ENCODE peak calls at places on chromosomes 16 and 17, in ten cellular contexts. P is spleen, R is HAP-1, A is adrenal gland, T is heart left ventricle, U is adipocyte, K is transverse colon, E is heart right ventricle, W is body of pancreas, S is GM23248. M is an unnamed sample. For H3K4me1, the result is how much of the 10 kb centered on the place peaks cover.

GRCh38 chr17:82832411-82832810 is 7.4 kb downstream of the ZNF750 start:
- DNase-seq in P (peak), R (no peak), A (no peak), T (no peak), U (no peak), K (no peak), E (no peak), W (no peak), S (no peak), M (no peak)

GRCh38 chr16:31273676-31274075 is 13.9 kb downstream of the ITGAM start:
- DNase-seq in P (peak), R (no peak), A (no peak), T (no peak), U (no peak), K (no peak), E (no peak), W (no peak), S (peak), M (no peak)

GRCh38 chr16:82769845-82770244 is 143.1 kb downstream of the CDH13 start:
- DNase-seq in P (no peak), R (no peak), A (no peak), T (peak), U (no peak), K (no peak), E (peak), W (no peak), S (no peak), M (no peak)

GRCh38 chr17:19641687-19642372 is 6.7 kb upstream of the ALDH3A2 start:
- DNase-seq in P (no peak), R (no peak), A (no peak), T (no peak), U (no peak), K (no peak), E (no peak), W (no peak), S (no peak), M (no peak)

GRCh38 chr16:26365555-26365954 is 673.8 kb downstream of the HS3ST4 start:
- DNase-seq in P (no peak), R (no peak), A (no peak), T (no peak), U (no peak), K (no peak), E (no peak), W (no peak), S (no peak), M (no peak)

GRCh38 chr17:39838784-39839183 is 25.3 kb downstream of the IKZF3 start:
- DNase-seq in P (no peak), R (no peak), A (no peak), T (no peak), U (no peak), K (no peak), E (no peak), W (no peak), S (no peak), M (no peak)

GRCh38 chr16:71933913-71934696 is 38.8 kb downstream of the IST1 start:
- DNase-seq in P (no peak), R (no peak), A (no peak), T (no peak), U (peak), K (no peak), E (no peak), W (no peak), S (peak), M (no peak)

GRCh38 chr17:17462048-17462824 is 14.6 kb upstream of the MED9 start:
- DNase-seq in P (no peak), R (no peak), A (no peak), T (no peak), U (no peak), K (peak), E (no peak), W (no peak), S (no peak), M (no peak)

GRCh38 chr17:51748749-51749604 is 409.5 kb downstream of the CA10 start:
- DNase-seq in P (no peak), R (no peak), A (no peak), T (no peak), U (no peak), K (no peak), E (no peak), W (no peak), S (no peak), M (no peak)

GRCh38 chr17:38873646-38874380 is 4.0 kb downstream of the LASP1 start:
- DNase-seq in P (peak), R (no peak), A (no peak), T (no peak), U (no peak), K (peak), E (no peak), W (no peak), S (peak), M (no peak)

GRCh38 chr17:75807861-75808260 is 23.3 kb downstream of the UNK start:
- DNase-seq in P (peak), R (no peak), A (no peak), T (no peak), U (no peak), K (no peak), E (no peak), W (no peak), S (no peak), M (no peak)

GRCh38 chr17:70021726-70022125 is 53.3 kb upstream of the KCNJ16 start:
- DNase-seq in P (no peak), R (no peak), A (no peak), T (no peak), U (no peak), K (no peak), E (no peak), W (no peak), S (peak), M (no peak)

GRCh38 chr16:55331648-55332185 is 7.7 kb downstream of the IRX6 start:
- DNase-seq in P (no peak), R (no peak), A (no peak), T (no peak), U (no peak), K (no peak), E (no peak), W (no peak), S (no peak), M (no peak)

GRCh38 chr17:44376124-44376523 is 12.5 kb upstream of the FAM171A2 start:
- DNase-seq in P (no peak), R (no peak), A (no peak), T (peak), U (peak), K (no peak), E (peak), W (no peak), S (peak), M (no peak)

GRCh38 chr16:31428277-31428597 is at the start of gene COX6A2:
- DNase-seq in P (no peak), R (no peak), A (no peak), T (peak), U (no peak), K (no peak), E (peak), W (no peak), S (no peak), M (no peak)

GRCh38 chr17:41178341-41178740 is 320 bp upstream of the KRTAP4-2 start:
- DNase-seq in P (no peak), R (no peak), A (no peak), T (no peak), U (peak), K (no peak), E (no peak), W (no peak), S (peak), M (no peak)

GRCh38 chr16:12899529-12900168 is 1.7 kb upstream of the SHISA9 start:
- DNase-seq in P (no peak), R (no peak), A (no peak), T (no peak), U (no peak), K (no peak), E (no peak), W (no peak), S (no peak), M (no peak)

GRCh38 chr17:70040336-70040735 is 34.7 kb upstream of the KCNJ16 start:
- DNase-seq in P (no peak), R (no peak), A (no peak), T (no peak), U (no peak), K (no peak), E (no peak), W (no peak), S (peak), M (no peak)

GRCh38 chr17:32503251-32504165 is 16.7 kb downstream of the CDK5R1 start:
- DNase-seq in P (peak), R (no peak), A (no peak), T (no peak), U (no peak), K (peak), E (no peak), W (no peak), S (peak), M (peak)

GRCh38 chr16:11783319-11784047 is 13.6 kb downstream of the ZC3H7A start:
- DNase-seq in P (no peak), R (no peak), A (no peak), T (no peak), U (peak), K (no peak), E (no peak), W (no peak), S (peak), M (peak)

GRCh38 chr17:17760872-17761550 is 75.8 kb downstream of the SREBF1 start:
- DNase-seq in P (no peak), R (no peak), A (no peak), T (no peak), U (no peak), K (no peak), E (no peak), W (no peak), S (no peak), M (no peak)

GRCh38 chr17:77963441-77963840 is 4.9 kb downstream of the TNRC6C start:
- DNase-seq in P (no peak), R (peak), A (peak), T (peak), U (peak), K (peak), E (peak), W (peak), S (peak), M (no peak)

GRCh38 chr17:17938388-17939107 is 33.7 kb downstream of the TOM1L2 start:
- DNase-seq in P (no peak), R (no peak), A (no peak), T (no peak), U (no peak), K (peak), E (no peak), W (no peak), S (no peak), M (peak)

GRCh38 chr17:9240659-9241370 is 219.5 kb downstream of the NTN1 start:
- DNase-seq in P (no peak), R (no peak), A (peak), T (peak), U (peak), K (peak), E (peak), W (peak), S (peak), M (no peak)

GRCh38 chr16:89104930-89105571 is 11.4 kb downstream of the ACSF3 start:
- DNase-seq in P (peak), R (no peak), A (no peak), T (no peak), U (no peak), K (no peak), E (no peak), W (no peak), S (no peak), M (no peak)

GRCh38 chr17:59001158-59001814 is 105.4 kb downstream of the TRIM37 start:
- DNase-seq in P (peak), R (peak), A (peak), T (peak), U (peak), K (peak), E (peak), W (peak), S (peak), M (no peak)

GRCh38 chr17:61491981-61492380 is 39.8 kb downstream of the TBX4 start:
- DNase-seq in P (no peak), R (no peak), A (no peak), T (no peak), U (no peak), K (no peak), E (no peak), W (no peak), S (no peak), M (no peak)

GRCh38 chr17:45256114-45256966 is 5.6 kb downstream of the SPATA32 start:
- DNase-seq in P (no peak), R (no peak), A (no peak), T (no peak), U (no peak), K (no peak), E (no peak), W (no peak), S (no peak), M (peak)

GRCh38 chr17:21252289-21252874 is 828 bp downstream of the NATD1 start:
- DNase-seq in P (peak), R (no peak), A (no peak), T (no peak), U (no peak), K (no peak), E (no peak), W (no peak), S (peak), M (no peak)

GRCh38 chr17:36936455-36936934 is 780 bp upstream of the LHX1 start:
- DNase-seq in P (no peak), R (peak), A (no peak), T (no peak), U (no peak), K (no peak), E (no peak), W (no peak), S (no peak), M (no peak)

GRCh38 chr16:82755570-82756282 is 129.0 kb downstream of the CDH13 start:
- DNase-seq in P (no peak), R (no peak), A (no peak), T (no peak), U (no peak), K (no peak), E (no peak), W (no peak), S (peak), M (no peak)

GRCh38 chr16:81553814-81554675 is 109.4 kb downstream of the CMIP start:
- DNase-seq in P (peak), R (no peak), A (no peak), T (no peak), U (no peak), K (no peak), E (no peak), W (peak), S (no peak), M (no peak)

GRCh38 chr16:84511180-84511800 is 6.8 kb upstream of the MEAK7 start:
- DNase-seq in P (peak), R (peak), A (peak), T (peak), U (peak), K (peak), E (peak), W (peak), S (peak), M (peak)

GRCh38 chr16:84508502-84508901 is 4.0 kb upstream of the MEAK7 start:
- DNase-seq in P (no peak), R (no peak), A (no peak), T (no peak), U (no peak), K (no peak), E (no peak), W (peak), S (no peak), M (no peak)

GRCh38 chr16:84507011-84507982 is 2.8 kb upstream of the MEAK7 start:
- DNase-seq in P (peak), R (no peak), A (no peak), T (no peak), U (no peak), K (peak), E (no peak), W (no peak), S (peak), M (no peak)

GRCh38 chr16:84511821-84512220 is 7.4 kb upstream of the MEAK7 start:
- DNase-seq in P (no peak), R (no peak), A (no peak), T (no peak), U (no peak), K (no peak), E (no peak), W (peak), S (no peak), M (no peak)

GRCh38 chr16:84509032-84509950 is 4.8 kb upstream of the MEAK7 start:
- DNase-seq in P (no peak), R (no peak), A (no peak), T (no peak), U (no peak), K (no peak), E (no peak), W (peak), S (no peak), M (no peak)
- H3K4me1 ChIP-seq in P (under half), R (under half), A (under half), T (under half), U (under half), K (under half), E (under half), W (under half), S (under half), M (under half)

GRCh38 chr16:85567101-85567866 is 45.8 kb upstream of the GSE1 start:
- DNase-seq in P (no peak), R (no peak), A (no peak), T (no peak), U (no peak), K (peak), E (no peak), W (no peak), S (no peak), M (no peak)
- H3K4me1 ChIP-seq in P (half or more), R (under half), A (under half), T (under half), U (under half), K (under half), E (under half), W (half or more), S (under half), M (under half)

GRCh38 chr17:49390548-49391324 is 23.9 kb downstream of the PHB1 start:
- DNase-seq in P (peak), R (no peak), A (no peak), T (peak), U (no peak), K (peak), E (no peak), W (no peak), S (no peak), M (no peak)

GRCh38 chr17:49387374-49388289 is 25.6 kb upstream of the ZNF652 start:
- DNase-seq in P (no peak), R (no peak), A (no peak), T (no peak), U (no peak), K (no peak), E (no peak), W (no peak), S (no peak), M (peak)

GRCh38 chr17:49388290-49388640 is 26.2 kb upstream of the ZNF652 start:
- DNase-seq in P (no peak), R (no peak), A (no peak), T (no peak), U (no peak), K (peak), E (no peak), W (no peak), S (no peak), M (peak)

GRCh38 chr17:49386373-49386772 is 24.3 kb upstream of the ZNF652 start:
- DNase-seq in P (no peak), R (no peak), A (no peak), T (no peak), U (no peak), K (no peak), E (no peak), W (no peak), S (no peak), M (no peak)

DNA sequence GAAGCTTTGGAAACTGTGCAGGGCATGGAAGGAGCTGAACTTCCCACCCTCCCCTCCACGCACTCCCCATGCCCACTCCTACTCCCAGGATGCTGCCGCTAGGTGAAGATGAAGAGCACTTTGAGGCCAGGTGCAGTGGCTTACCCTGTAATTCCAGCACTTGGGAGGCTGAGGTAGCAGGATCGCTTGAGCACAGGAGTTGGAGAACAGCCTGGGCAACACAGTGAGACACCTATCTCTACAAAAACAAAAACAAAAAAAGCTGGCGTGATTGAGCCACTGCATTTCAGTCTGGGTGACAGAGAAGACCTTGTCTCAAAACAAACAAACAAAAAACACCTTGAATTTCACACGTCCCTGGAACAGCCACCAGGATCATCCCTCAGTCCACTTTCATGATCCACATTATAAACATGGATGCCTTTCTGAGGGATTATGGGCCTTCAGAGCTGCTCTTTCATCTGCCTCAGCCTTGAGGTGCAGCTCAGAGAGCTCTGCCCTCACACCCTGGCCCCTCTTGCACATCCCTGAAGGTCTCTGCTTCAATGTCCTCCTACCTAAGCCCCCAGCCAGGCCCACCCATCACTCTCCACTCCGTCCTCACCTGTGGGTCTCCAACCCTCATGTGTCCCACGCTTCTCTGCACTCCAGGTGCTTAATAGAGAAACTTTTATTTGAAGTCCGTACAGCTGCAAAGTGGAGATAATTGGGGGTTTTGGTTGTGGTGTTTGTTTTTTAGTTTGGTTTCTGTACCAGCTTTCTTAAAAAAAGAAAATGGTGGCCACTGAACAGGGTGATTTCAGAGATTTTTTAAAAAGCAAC is 25.8 kb downstream of the PHB1 start:
- DNase-seq in P (peak), R (no peak), A (no peak), T (no peak), U (no peak), K (no peak), E (no peak), W (no peak), S (peak), M (peak)
- H3K4me1 ChIP-seq in P (under half), R (under half), A (under half), T (under half), U (under half), K (under half), E (under half), W (under half), S (under half), M (under half)

DNA sequence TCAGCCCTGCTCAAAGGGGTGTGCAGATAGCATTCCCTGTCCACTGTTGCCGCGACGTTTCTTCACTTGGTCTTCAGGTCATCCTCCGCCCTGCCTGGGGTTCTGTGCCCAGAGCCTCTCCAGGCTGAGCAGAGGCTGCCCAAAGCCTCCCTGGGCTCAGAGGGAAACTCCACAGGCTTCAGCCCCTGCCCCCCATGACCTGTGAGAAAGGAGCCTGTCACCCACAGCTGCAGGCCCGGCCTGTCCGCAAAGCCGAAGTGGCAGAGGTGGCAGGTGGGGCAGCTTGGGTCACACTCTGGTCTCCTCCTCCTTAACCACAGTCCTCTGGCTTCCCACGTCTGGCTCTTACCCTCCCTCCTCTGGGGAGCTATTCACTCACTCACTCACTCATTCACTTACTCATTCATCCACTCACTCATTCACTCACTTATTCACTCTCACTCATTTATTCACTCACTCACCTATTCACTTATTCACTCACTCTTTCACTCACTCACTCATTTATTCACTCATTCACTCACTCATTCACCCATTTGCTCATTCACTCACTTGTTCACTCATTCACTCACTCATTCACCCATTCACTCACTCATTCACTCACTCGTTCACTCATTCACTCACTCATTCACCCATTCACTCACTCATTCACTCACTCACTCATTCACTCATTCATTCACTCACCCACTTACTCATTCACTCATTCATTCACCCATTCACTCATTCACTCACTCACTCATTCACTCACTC is 7.1 kb upstream of the CPSF4L start:
- DNase-seq in P (no peak), R (no peak), A (no peak), T (no peak), U (no peak), K (no peak), E (no peak), W (peak), S (no peak), M (no peak)
- H3K4me1 ChIP-seq in P (under half), R (under half), A (under half), T (under half), U (under half), K (under half), E (under half), W (under half), S (under half), M (under half)

DNA sequence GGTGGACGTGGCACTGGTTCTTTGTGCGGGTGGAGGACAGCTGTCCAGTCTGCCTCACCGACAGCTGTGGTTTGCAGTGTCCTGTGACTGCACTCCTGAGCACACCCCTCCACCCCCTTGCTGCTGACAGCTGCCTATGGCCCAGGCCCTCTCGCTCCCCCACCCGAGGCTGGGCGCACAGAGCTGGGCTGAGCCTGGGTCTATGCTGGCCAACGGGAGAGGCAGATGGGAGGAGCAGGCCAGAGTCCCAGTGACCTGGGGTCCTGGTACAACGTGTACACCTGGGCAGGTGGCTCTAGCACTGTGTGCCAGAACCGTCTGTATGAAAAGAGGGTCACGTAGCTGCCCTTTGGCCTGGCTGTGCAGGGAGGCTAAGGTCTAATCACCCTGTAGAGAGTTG is 30.5 kb downstream of the BAIAP2 start:
- DNase-seq in P (no peak), R (no peak), A (no peak), T (no peak), U (no peak), K (no peak), E (no peak), W (no peak), S (no peak), M (no peak)
- H3K4me1 ChIP-seq in P (under half), R (under half), A (under half), T (under half), U (under half), K (under half), E (under half), W (under half), S (under half), M (under half)

M was measured in MM.1S.